ENCODE peak calls at places on chromosomes 5 and 9, in five cellular contexts. One of them, this sample, is unnamed.
A peak's percentile ranks its signal among the peaks of the same experiment; 100 is the strongest.

GRCh38 chr5:57896596-57896995 is 414.0 kb upstream of the ACTBL2 start:
- DNase-seq in pancreas: no peak
- DNase-seq in colonic mucosa: no peak
- DNase-seq in astrocyte: no peak
- DNase-seq in breast epithelium: no peak
- DNase-seq in this sample: no peak

GRCh38 chr9:130946778-130947617 is 8.0 kb upstream of the FIBCD1 start:
- DNase-seq in colonic mucosa: peak; percentile 81
- DNase-seq in pancreas: no peak
- DNase-seq in breast epithelium: no peak
- DNase-seq in astrocyte: peak; percentile 22
- DNase-seq in this sample: no peak

GRCh38 chr5:177077335-177077734 is 9.4 kb upstream of the FGFR4 start:
- DNase-seq in breast epithelium: no peak
- DNase-seq in colonic mucosa: no peak
- DNase-seq in pancreas: no peak
- DNase-seq in astrocyte: no peak
- DNase-seq in this sample: no peak

GRCh38 chr5:111043712-111044506 is 27.6 kb upstream of the TSLP start:
- DNase-seq in colonic mucosa: no peak
- DNase-seq in breast epithelium: no peak
- DNase-seq in astrocyte: peak; percentile 39
- DNase-seq in pancreas: no peak
- DNase-seq in this sample: peak; percentile 19

GRCh38 chr5:138754699-138755057 is 1.5 kb downstream of the CTNNA1 start:
- DNase-seq in breast epithelium: no peak
- DNase-seq in pancreas: no peak
- DNase-seq in colonic mucosa: no peak
- DNase-seq in astrocyte: peak; percentile 56
- DNase-seq in this sample: no peak

GRCh38 chr5:136724161-136724560 is 358.8 kb upstream of the TRPC7 start:
- DNase-seq in pancreas: no peak
- DNase-seq in breast epithelium: peak; percentile 28
- DNase-seq in astrocyte: no peak
- DNase-seq in colonic mucosa: no peak
- DNase-seq in this sample: no peak

GRCh38 chr9:109641079-109641659 is 138.8 kb upstream of the PALM2AKAP2 start:
- DNase-seq in pancreas: no peak
- DNase-seq in colonic mucosa: no peak
- DNase-seq in astrocyte: no peak
- DNase-seq in breast epithelium: no peak
- DNase-seq in this sample: no peak

GRCh38 chr5:128668921-128669320 is 130.9 kb upstream of the FBN2 start:
- DNase-seq in pancreas: no peak
- DNase-seq in astrocyte: no peak
- DNase-seq in colonic mucosa: no peak
- DNase-seq in breast epithelium: no peak
- DNase-seq in this sample: no peak

GRCh38 chr9:112796485-112796884 is 45.9 kb downstream of the SNX30 start:
- DNase-seq in colonic mucosa: no peak
- DNase-seq in astrocyte: no peak
- DNase-seq in pancreas: no peak
- DNase-seq in breast epithelium: no peak
- DNase-seq in this sample: no peak

GRCh38 chr9:97895695-97896332 is 26.5 kb downstream of the TRMO start:
- DNase-seq in pancreas: no peak
- DNase-seq in astrocyte: no peak
- DNase-seq in breast epithelium: no peak
- DNase-seq in colonic mucosa: no peak
- DNase-seq in this sample: no peak

GRCh38 chr9:94603259-94603776 is 9.7 kb upstream of the FBP2 start:
- DNase-seq in astrocyte: peak; percentile 49
- DNase-seq in breast epithelium: peak; percentile 20
- DNase-seq in colonic mucosa: peak; percentile 93
- DNase-seq in pancreas: peak; percentile 89
- DNase-seq in this sample: peak; percentile 32

GRCh38 chr9:133374612-133375115 is 1.2 kb downstream of the SURF4 start:
- DNase-seq in colonic mucosa: no peak
- DNase-seq in astrocyte: peak; percentile 75
- DNase-seq in pancreas: no peak
- DNase-seq in breast epithelium: no peak
- DNase-seq in this sample: no peak

GRCh38 chr5:148623741-148624140 is 30.6 kb downstream of the HTR4 start:
- DNase-seq in astrocyte: no peak
- DNase-seq in colonic mucosa: no peak
- DNase-seq in pancreas: no peak
- DNase-seq in breast epithelium: no peak
- DNase-seq in this sample: no peak

GRCh38 chr5:29263836-29264235 is 1929.7 kb upstream of the CDH6 start:
- DNase-seq in astrocyte: no peak
- DNase-seq in breast epithelium: no peak
- DNase-seq in pancreas: no peak
- DNase-seq in colonic mucosa: no peak
- DNase-seq in this sample: no peak

GRCh38 chr5:59173568-59173967 is 590.7 kb downstream of the RAB3C start:
- DNase-seq in colonic mucosa: no peak
- DNase-seq in astrocyte: no peak
- DNase-seq in pancreas: no peak
- DNase-seq in breast epithelium: no peak
- DNase-seq in this sample: no peak

GRCh38 chr5:160347453-160347852 is 23.0 kb downstream of the C1QTNF2 start:
- DNase-seq in astrocyte: no peak
- DNase-seq in pancreas: no peak
- DNase-seq in breast epithelium: no peak
- DNase-seq in colonic mucosa: no peak
- DNase-seq in this sample: no peak

GRCh38 chr9:6675268-6675667 is 29.7 kb upstream of the GLDC start:
- DNase-seq in colonic mucosa: no peak
- DNase-seq in pancreas: no peak
- DNase-seq in breast epithelium: no peak
- DNase-seq in astrocyte: no peak
- DNase-seq in this sample: no peak

GRCh38 chr5:131156385-131156784 is 8.7 kb downstream of the HINT1 start:
- DNase-seq in colonic mucosa: no peak
- DNase-seq in pancreas: no peak
- DNase-seq in astrocyte: no peak
- DNase-seq in breast epithelium: no peak
- DNase-seq in this sample: no peak

GRCh38 chr5:131150408-131150807 is 14.6 kb downstream of the HINT1 start:
- DNase-seq in astrocyte: no peak
- DNase-seq in pancreas: no peak
- DNase-seq in breast epithelium: no peak
- DNase-seq in colonic mucosa: no peak
- DNase-seq in this sample: no peak

GRCh38 chr5:131147258-131147657 is 17.8 kb downstream of the HINT1 start:
- DNase-seq in astrocyte: no peak
- DNase-seq in colonic mucosa: no peak
- DNase-seq in pancreas: no peak
- DNase-seq in breast epithelium: no peak
- DNase-seq in this sample: no peak

GRCh38 chr5:131148835-131149234 is 16.2 kb downstream of the HINT1 start:
- DNase-seq in breast epithelium: no peak
- DNase-seq in astrocyte: no peak
- DNase-seq in colonic mucosa: no peak
- DNase-seq in pancreas: no peak
- DNase-seq in this sample: no peak

DNA sequence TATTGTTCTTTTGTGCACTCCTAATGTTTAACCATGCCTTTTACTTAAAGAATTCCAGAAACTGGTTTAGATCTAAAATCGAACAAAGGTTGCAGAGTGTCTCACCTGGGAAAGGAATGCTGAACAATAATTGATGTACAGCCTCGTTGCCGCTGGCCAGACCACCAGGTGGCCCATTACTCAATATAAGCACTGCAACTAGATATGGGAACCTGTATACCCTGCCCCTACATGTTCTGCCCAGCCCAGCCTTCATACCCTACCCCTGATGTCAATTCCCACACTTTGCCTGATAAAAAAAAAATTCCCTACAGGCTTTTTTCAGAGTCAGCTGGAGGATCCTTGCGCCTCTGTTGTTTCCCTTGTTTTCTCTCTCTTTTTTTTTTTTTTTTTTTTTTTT is 13.8 kb downstream of the HINT1 start:
- DNase-seq in breast epithelium: no peak
- DNase-seq in pancreas: no peak
- DNase-seq in colonic mucosa: no peak
- DNase-seq in astrocyte: no peak
- DNase-seq in this sample: no peak
- H3K4me3 ChIP-seq in breast epithelium: no peak overlapping the region
- H3K4me3 ChIP-seq in pancreas: no peak overlapping the region
- H3K4me3 ChIP-seq in colonic mucosa: no peak overlapping the region
- H3K4me3 ChIP-seq in astrocyte: no peak overlapping the region
- H3K4me3 ChIP-seq in this sample: no peak overlapping the region

DNA sequence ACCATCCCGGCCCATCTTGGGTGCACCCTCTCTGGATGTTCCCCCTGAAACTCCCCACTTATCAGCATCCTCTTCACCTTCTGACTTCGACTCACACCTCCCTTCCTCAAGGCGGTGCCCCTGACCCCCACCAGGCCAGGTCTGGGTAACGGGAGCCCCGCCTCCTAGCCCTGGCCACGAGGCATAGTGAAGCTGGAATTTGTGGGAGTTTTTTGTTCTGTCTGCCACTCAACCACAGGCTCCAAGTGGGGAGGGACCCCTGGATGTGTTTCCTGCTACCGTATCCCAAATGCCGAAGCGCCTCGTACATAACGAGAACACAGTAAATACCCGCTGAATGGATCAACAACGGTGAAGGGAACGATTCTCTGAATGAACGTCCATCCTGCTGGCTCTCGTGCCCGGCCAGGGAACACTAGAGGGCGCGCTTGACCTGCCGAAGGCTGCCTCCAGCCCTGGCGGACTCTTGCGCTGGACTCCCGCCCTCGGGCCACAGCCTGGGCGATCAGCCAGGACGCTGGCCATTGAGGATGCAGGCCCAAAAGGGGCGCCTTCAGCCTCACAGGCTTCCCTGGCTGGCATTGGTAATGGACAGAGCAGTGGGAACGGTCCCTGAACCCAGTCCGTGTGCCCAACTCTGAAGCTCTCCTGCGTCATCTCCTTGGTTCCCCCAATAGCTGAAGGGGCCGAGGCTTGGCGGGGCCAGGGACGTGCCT is 47.3 kb upstream of the PHYKPL start:
- DNase-seq in pancreas: peak; percentile 97
- DNase-seq in astrocyte: peak; percentile 23
- DNase-seq in colonic mucosa: peak; percentile 82
- DNase-seq in breast epithelium: peak; percentile 63
- DNase-seq in this sample: peak; percentile 36
- TF ChIP-seq CTCF in pancreas: peak; percentile 92
- TF ChIP-seq CTCF in astrocyte: peak; percentile 75
- TF ChIP-seq CTCF in colonic mucosa: peak; percentile 87
- TF ChIP-seq CTCF in breast epithelium: peak; percentile 81
- TF ChIP-seq CTCF in this sample: peak; percentile 92

GRCh38 chr9:136686534-136686793 is 793 bp downstream of the AGPAT2 start:
- DNase-seq in pancreas: no peak
- DNase-seq in colonic mucosa: no peak
- DNase-seq in breast epithelium: no peak
- DNase-seq in astrocyte: no peak
- DNase-seq in this sample: no peak

GRCh38 chr9:136685792-136686533 is 1.3 kb downstream of the AGPAT2 start:
- DNase-seq in pancreas: no peak
- DNase-seq in astrocyte: no peak
- DNase-seq in breast epithelium: no peak
- DNase-seq in colonic mucosa: no peak
- DNase-seq in this sample: no peak

GRCh38 chr9:136684339-136684738 is 2.9 kb downstream of the AGPAT2 start:
- DNase-seq in astrocyte: no peak
- DNase-seq in colonic mucosa: no peak
- DNase-seq in pancreas: no peak
- DNase-seq in breast epithelium: no peak
- DNase-seq in this sample: no peak

GRCh38 chr9:136684799-136685198 is 2.5 kb downstream of the AGPAT2 start:
- DNase-seq in astrocyte: no peak
- DNase-seq in breast epithelium: no peak
- DNase-seq in colonic mucosa: no peak
- DNase-seq in pancreas: no peak
- DNase-seq in this sample: no peak

DNA sequence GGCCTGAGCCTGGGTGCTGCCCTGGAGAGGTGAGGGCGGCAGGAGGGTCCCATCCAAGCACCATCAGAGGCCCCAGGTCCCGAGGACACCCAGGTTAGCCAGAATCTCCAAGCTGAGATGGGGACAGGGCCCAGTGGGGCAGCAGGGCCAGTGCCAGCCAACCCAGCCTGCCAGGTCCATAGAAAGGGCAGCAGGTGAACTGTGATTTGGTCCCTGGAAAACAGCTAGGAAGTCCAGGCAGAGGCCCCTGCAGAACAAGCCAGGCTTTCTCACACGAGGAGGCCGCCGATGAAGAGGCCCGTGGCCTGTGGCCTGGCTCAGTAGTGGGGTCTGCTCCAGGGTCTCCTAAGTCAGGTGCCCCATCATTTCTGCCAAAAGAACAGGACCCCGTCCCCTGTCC is 2.0 kb downstream of the AGPAT2 start:
- DNase-seq in pancreas: no peak
- DNase-seq in colonic mucosa: no peak
- DNase-seq in astrocyte: no peak
- DNase-seq in breast epithelium: no peak
- DNase-seq in this sample: no peak
- H3K4me3 ChIP-seq in pancreas: peak overlapping the region; percentile 94
- H3K4me3 ChIP-seq in colonic mucosa: no peak overlapping the region
- H3K4me3 ChIP-seq in astrocyte: no peak overlapping the region
- H3K4me3 ChIP-seq in breast epithelium: no peak overlapping the region
- H3K4me3 ChIP-seq in this sample: no peak overlapping the region

GRCh38 chr5:140823475-140823874 is 2.1 kb downstream of the PCDHA5 start:
- DNase-seq in breast epithelium: no peak
- DNase-seq in colonic mucosa: no peak
- DNase-seq in pancreas: peak; percentile 44
- DNase-seq in astrocyte: no peak
- DNase-seq in this sample: no peak

GRCh38 chr5:140828402-140828737 is 610 bp downstream of the PCDHA6 start:
- DNase-seq in astrocyte: no peak
- DNase-seq in breast epithelium: no peak
- DNase-seq in colonic mucosa: no peak
- DNase-seq in pancreas: no peak
- DNase-seq in this sample: no peak

GRCh38 chr5:140822281-140822629 is 842 bp downstream of the PCDHA5 start:
- DNase-seq in colonic mucosa: no peak
- DNase-seq in pancreas: no peak
- DNase-seq in astrocyte: no peak
- DNase-seq in breast epithelium: no peak
- DNase-seq in this sample: no peak

DNA sequence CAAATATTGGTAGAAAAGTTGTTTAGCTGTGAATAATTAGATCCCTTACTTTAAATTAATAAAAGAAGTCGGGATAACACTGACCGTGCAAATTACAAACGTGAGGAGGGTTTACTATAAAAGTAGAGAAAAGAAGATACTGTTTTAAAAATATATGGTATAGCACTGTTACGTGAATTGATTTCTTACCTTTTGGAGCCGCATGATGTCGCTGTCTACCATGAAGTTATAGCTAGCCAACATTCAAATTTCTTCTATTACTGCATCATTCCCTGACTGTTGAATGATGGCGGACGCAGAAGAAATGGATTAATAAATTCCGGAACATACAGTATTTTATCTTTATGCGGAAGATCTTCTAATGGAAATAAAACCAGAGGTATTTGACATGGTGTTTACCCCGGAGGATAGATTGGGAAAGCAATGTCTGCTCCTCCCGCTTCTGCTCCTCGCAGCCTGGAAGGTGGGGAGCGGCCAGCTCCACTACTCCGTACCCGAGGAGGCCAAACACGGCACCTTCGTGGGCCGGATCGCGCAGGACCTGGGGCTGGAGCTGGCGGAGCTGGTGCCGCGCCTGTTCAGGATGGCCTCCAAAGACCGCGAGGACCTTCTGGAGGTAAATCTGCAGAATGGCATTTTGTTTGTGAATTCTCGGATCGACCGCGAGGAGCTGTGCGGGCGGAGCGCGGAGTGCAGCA is at the start of gene PCDHA6:
- DNase-seq in pancreas: no peak
- DNase-seq in colonic mucosa: no peak
- DNase-seq in breast epithelium: no peak
- DNase-seq in astrocyte: no peak
- DNase-seq in this sample: no peak
- TF ChIP-seq CTCF in pancreas: no peak
- TF ChIP-seq CTCF in colonic mucosa: no peak
- TF ChIP-seq CTCF in breast epithelium: no peak
- TF ChIP-seq CTCF in astrocyte: no peak
- TF ChIP-seq CTCF in this sample: no peak

This sample was measured in HFF-Myc.